ENCODE peak calls at places on chromosomes 6 and 20, in ten cellular contexts. T is uterus, B is heart left ventricle, L is A549, V is IMR-90, G is H1, I is right lobe of liver, N is transverse colon, K is body of pancreas, C is K562. P is an unnamed sample.

GRCh38 chr6:12101653-12102312 is 89.7 kb downstream of the HIVEP1 start:
- DNase-seq in T (no peak), B (no peak), L (no peak), V (no peak), G (no peak), I (no peak), N (no peak), K (no peak), C (no peak), P (no peak)

GRCh38 chr6:89483111-89483720 is 50.3 kb downstream of the ANKRD6 start:
- DNase-seq in T (no peak), B (peak; percentile 52), L (no peak), V (no peak), G (peak; percentile 59), I (no peak), N (no peak), K (peak; percentile 44), C (no peak), P (no peak)

GRCh38 chr20:44962483-44962882 is 2.3 kb upstream of the TOMM34 start:
- DNase-seq in T (no peak), B (no peak), L (peak; percentile 24), V (no peak), G (no peak), I (no peak), N (no peak), K (no peak), C (no peak), P (no peak)

GRCh38 chr6:104754788-104755409 is 104.8 kb downstream of the HACE1 start:
- DNase-seq in T (no peak), B (no peak), L (no peak), V (no peak), G (no peak), I (no peak), N (no peak), K (no peak), C (no peak), P (no peak)

GRCh38 chr6:107849325-107849724 is 25.2 kb upstream of the SCML4 start:
- DNase-seq in T (no peak), B (no peak), L (no peak), V (no peak), G (no peak), I (no peak), N (no peak), K (no peak), C (no peak), P (no peak)

GRCh38 chr6:42961020-42961470 is 491 bp downstream of the GNMT start:
- DNase-seq in T (no peak), B (no peak), L (no peak), V (no peak), G (no peak), I (no peak), N (no peak), K (peak; percentile 83), C (no peak), P (no peak)

GRCh38 chr6:142856857-142857608 is 87.9 kb downstream of the HIVEP2 start:
- DNase-seq in T (no peak), B (no peak), L (no peak), V (no peak), G (no peak), I (no peak), N (peak; percentile 32), K (no peak), C (no peak), P (no peak)

GRCh38 chr20:58192567-58192966 is 35.9 kb downstream of the ANKRD60 start:
- DNase-seq in T (no peak), B (no peak), L (no peak), V (no peak), G (no peak), I (no peak), N (no peak), K (peak; percentile 18), C (peak; percentile 47), P (no peak)

GRCh38 chr6:157455028-157455714 is 74.2 kb downstream of the ZDHHC14 start:
- DNase-seq in T (no peak), B (no peak), L (no peak), V (no peak), G (no peak), I (no peak), N (no peak), K (no peak), C (no peak), P (no peak)
- H3K4me3 ChIP-seq in T (no peak overlapping the region), B (no peak overlapping the region), L (no peak overlapping the region), V (no peak overlapping the region), G (no peak overlapping the region), I (no peak overlapping the region), N (no peak overlapping the region), K (no peak overlapping the region), C (no peak overlapping the region), P (no peak overlapping the region)

GRCh38 chr20:49581482-49581881 is 13.5 kb upstream of the PTGIS start:
- DNase-seq in T (no peak), B (no peak), L (no peak), V (no peak), G (no peak), I (no peak), N (no peak), K (no peak), C (no peak), P (no peak)

GRCh38 chr20:49583669-49584417 is 15.9 kb upstream of the PTGIS start:
- DNase-seq in T (peak; percentile 93), B (peak; percentile 89), L (peak; percentile 95), V (peak; percentile 95), G (no peak), I (peak; percentile 94), N (peak; percentile 50), K (peak; percentile 78), C (peak; percentile 58), P (peak; percentile 58)

GRCh38 chr20:49580818-49581174 is 12.9 kb upstream of the PTGIS start:
- DNase-seq in T (no peak), B (no peak), L (no peak), V (no peak), G (no peak), I (no peak), N (no peak), K (no peak), C (no peak), P (no peak)

GRCh38 chr20:49583343-49583668 is 15.4 kb upstream of the PTGIS start:
- DNase-seq in T (no peak), B (no peak), L (no peak), V (no peak), G (no peak), I (no peak), N (no peak), K (no peak), C (no peak), P (no peak)

DNA sequence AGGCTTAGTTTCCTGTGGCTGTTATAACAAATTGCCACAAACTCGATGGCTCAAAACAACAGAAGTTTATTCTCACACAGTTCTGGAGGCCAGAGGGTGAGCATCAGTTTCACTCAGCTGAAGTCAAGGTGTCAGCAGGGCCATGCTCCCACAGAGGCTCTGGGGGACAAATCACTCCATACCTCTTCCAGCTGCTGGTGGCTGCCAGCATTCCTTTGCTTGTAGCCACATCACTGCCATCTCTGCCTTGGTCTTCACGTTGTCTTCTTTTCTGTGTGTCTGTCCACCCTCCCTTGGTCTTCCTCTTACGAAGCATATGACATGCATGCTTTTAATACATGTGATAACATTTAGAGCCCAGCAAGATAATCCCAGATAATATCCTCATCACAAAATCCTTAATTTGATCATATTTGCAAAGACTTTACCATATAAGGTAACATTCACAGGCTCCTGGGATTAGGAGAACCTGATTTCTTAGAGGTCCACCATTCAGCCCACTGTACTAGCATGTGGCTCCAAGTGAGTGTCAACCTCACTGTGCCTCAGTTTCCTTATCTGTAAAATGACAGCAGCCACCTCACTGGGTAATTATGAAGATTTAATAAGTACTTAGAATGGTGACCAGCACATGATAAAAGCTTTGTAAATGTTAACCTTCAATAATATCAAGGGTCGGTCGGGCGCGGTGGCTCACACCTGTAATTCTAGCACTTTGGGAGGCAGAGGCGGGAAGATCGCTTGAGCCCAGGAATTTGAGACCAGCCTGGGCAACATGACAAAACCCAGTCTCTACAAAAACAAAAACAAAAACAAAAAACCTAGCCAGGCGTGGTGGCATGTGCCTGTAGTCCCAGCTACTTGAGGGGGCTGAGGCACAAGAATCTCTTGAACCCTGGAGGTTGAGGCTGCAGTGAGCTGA is 14.7 kb upstream of the PTGIS start:
- DNase-seq in T (no peak), B (no peak), L (no peak), V (no peak), G (no peak), I (no peak), N (no peak), K (no peak), C (no peak), P (no peak)
- TF ChIP-seq CTCF in T (no peak), B (no peak), L (no peak), V (no peak), G (no peak), I (no peak), N (no peak), K (no peak), C (no peak), P (no peak)

DNA sequence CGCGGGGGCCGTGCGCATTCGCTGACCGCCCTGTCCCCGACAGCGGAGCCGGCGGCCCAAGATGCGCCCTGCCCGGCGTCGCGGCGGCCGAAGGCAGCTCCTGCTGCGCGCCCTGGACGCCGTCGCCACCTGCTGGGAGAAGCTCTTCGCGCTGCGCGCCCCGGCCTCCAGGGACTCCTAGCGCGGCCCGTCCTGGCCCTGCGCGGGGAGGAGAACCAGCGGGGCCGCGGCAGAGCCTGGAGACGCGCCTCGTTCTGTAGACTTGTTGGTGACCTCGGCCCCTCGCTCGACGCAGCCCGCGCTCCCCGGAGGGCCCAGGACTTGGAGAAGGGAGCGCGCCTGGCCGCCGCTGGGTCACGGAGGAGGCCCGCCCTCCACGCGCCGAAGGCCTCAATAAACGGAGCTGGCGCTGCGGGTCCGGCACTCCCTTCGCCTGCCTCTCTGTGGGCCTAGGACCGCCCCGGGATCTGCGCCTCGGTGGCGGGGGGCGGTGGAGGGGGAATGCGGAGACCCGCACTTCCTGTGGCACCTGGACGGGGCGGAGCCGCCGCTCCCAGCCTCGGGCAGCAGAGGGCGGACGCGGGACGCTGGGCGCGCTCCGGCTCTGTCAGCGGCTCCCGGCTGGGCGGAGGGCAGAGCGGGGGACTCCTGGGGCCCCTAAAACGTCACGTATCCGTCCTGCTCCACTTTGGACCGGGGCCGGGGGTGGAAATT is 2.8 kb downstream of the C20orf204 start:
- DNase-seq in T (peak; percentile 76), B (peak; percentile 83), L (peak; percentile 91), V (peak; percentile 67), G (no peak), I (peak; percentile 82), N (peak; percentile 78), K (peak; percentile 82), C (peak; percentile 87), P (peak; percentile 94)
- TF ChIP-seq POLR2A in T (peak; percentile 11), B (no peak), L (peak; percentile 19), V (no peak), G (no peak), I (no peak), N (no peak), K (peak; percentile 52), C (peak; percentile 37), P (no peak)

GRCh38 chr20:22582386-22582959 is 1.9 kb downstream of the FOXA2 start:
- DNase-seq in T (no peak), B (no peak), L (no peak), V (no peak), G (no peak), I (no peak), N (no peak), K (peak; percentile 54), C (no peak), P (no peak)

GRCh38 chr20:22583773-22584629 is at the start of gene FOXA2:
- DNase-seq in T (no peak), B (no peak), L (peak; percentile 96), V (no peak), G (no peak), I (peak; percentile 89), N (peak; percentile 79), K (peak; percentile 93), C (peak; percentile 48), P (no peak)

GRCh38 chr20:22582960-22583772 is 1.2 kb downstream of the FOXA2 start:
- DNase-seq in T (no peak), B (no peak), L (peak; percentile 44), V (no peak), G (no peak), I (no peak), N (peak; percentile 19), K (peak; percentile 51), C (no peak), P (no peak)

GRCh38 chr20:22579711-22580697 is 4.4 kb downstream of the FOXA2 start:
- DNase-seq in T (no peak), B (no peak), L (no peak), V (no peak), G (no peak), I (peak; percentile 79), N (no peak), K (peak; percentile 74), C (no peak), P (no peak)

GRCh38 chr20:22581437-22582385 is 2.7 kb downstream of the FOXA2 start:
- DNase-seq in T (no peak), B (no peak), L (no peak), V (no peak), G (no peak), I (no peak), N (no peak), K (peak; percentile 54), C (no peak), P (no peak)
- H3K4me3 ChIP-seq in T (no peak overlapping the region), B (no peak overlapping the region), L (peak overlapping the region; percentile 79), V (no peak overlapping the region), G (no peak overlapping the region), I (peak overlapping the region; percentile 71), N (no peak overlapping the region), K (peak overlapping the region; percentile 63), C (no peak overlapping the region), P (no peak overlapping the region)

P was measured in lower leg skin.